ENCODE peak calls at places on chromosomes 5 and 9, in five cellular contexts. R is A549, K is mucosa of descending colon, O is HFF-Myc, S is left lung. G is an unnamed sample.

GRCh38 chr9:131963087-131963715 is 116.5 kb downstream of the MED27 start:
- DNase-seq in R (no peak), O (no peak), S (no peak), K (no peak), G (no peak)

GRCh38 chr9:18438300-18438925 is 35.5 kb upstream of the ADAMTSL1 start:
- DNase-seq in O (no peak), S (no peak), R (no peak), K (no peak), G (no peak)

GRCh38 chr9:135078361-135078821 is 9.1 kb upstream of the OLFM1 start:
- DNase-seq in K (no peak), R (no peak), O (no peak), S (peak), G (no peak)

GRCh38 chr9:117344892-117345660 is 69.8 kb downstream of the ASTN2 start:
- DNase-seq in K (no peak), R (no peak), S (no peak), O (no peak), G (no peak)

GRCh38 chr9:7212101-7212500 is 454.3 kb downstream of the KDM4C start:
- DNase-seq in O (no peak), R (no peak), S (no peak), K (no peak), G (no peak)

GRCh38 chr5:59275537-59276276 is 617.8 kb downstream of the PDE4D start:
- DNase-seq in S (peak), R (no peak), O (no peak), K (peak), G (no peak)

GRCh38 chr5:133321833-133322420 is 270.1 kb downstream of the HSPA4 start:
- DNase-seq in S (no peak), R (no peak), O (no peak), K (no peak), G (no peak)

GRCh38 chr5:170380361-170380951 is 8.7 kb downstream of the KCNMB1 start:
- DNase-seq in S (no peak), O (no peak), R (no peak), K (no peak), G (no peak)

GRCh38 chr9:78127271-78128225 is 95.9 kb upstream of the GNAQ start:
- DNase-seq in R (no peak), S (no peak), O (no peak), K (no peak), G (no peak)

GRCh38 chr5:140571105-140571504 is 6.5 kb downstream of the SLC35A4 start:
- DNase-seq in K (no peak), O (no peak), S (no peak), R (no peak), G (no peak)

GRCh38 chr9:115606851-115607250 is 488.9 kb upstream of the TNC start:
- DNase-seq in O (peak), S (no peak), R (no peak), K (no peak), G (no peak)

GRCh38 chr5:56648460-56649034 is 166.8 kb upstream of the MAP3K1 start:
- DNase-seq in K (no peak), R (no peak), S (no peak), O (no peak), G (no peak)

GRCh38 chr5:67249590-67249895 is 52.9 kb upstream of the CD180 start:
- DNase-seq in O (peak), S (no peak), R (no peak), K (no peak), G (no peak)

GRCh38 chr5:124126504-124127240 is 614.7 kb downstream of the CSNK1G3 start:
- DNase-seq in K (no peak), R (no peak), O (no peak), S (no peak), G (no peak)

GRCh38 chr5:55997742-55998351 is 3.1 kb upstream of the IL6ST start:
- DNase-seq in K (no peak), S (no peak), O (no peak), R (no peak), G (no peak)

GRCh38 chr9:130332384-130332926 is 66.9 kb downstream of the HMCN2 start:
- DNase-seq in S (no peak), K (no peak), R (no peak), O (no peak), G (no peak)

GRCh38 chr9:91572044-91572443 is 148.4 kb upstream of the NFIL3 start:
- DNase-seq in K (no peak), O (no peak), S (no peak), R (no peak), G (no peak)

GRCh38 chr9:106962105-106962504 is 99.1 kb downstream of the ZNF462 start:
- DNase-seq in R (no peak), K (no peak), S (no peak), O (no peak), G (no peak)
- TF ChIP-seq CTCF in R (no peak), K (no peak), S (no peak), O (no peak), G (no peak)

DNA sequence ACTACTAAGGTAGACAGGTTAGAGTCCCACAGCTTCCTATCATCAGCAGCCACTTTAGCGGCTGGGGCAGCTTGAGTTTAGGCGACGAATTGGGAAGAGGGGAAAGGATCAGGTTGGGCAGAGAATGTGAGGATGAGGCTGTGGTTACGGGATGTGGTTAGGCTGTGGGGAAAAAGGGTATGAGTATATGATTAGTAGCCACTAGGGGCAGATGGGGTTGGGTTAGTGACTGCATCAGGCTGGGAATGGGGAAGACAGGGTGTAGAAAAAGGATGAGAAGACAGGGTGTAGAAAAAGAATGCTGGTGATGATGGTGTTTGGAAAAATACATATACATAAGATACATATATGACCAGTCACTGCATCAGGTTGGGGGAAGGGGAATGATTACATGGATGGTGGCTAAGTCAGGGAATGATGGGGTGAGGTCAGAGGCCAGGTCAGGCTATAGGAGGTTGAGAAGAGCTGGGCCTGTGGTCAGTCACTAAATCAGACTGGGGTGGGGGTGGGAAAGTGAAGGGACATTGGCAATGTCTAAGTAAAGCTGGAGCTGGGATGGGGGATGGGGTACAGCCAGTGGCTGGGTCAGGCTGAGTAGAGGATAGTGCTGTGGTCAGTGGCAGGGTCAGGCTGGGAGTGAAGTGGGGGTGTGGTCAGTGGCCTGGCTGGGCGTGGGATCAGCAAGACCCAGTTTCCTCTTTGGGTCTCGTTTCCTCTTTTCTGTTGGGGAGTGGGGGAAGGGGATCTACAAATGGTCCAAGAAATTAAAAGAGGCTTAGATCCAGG is 2.1 kb downstream of the TLN1 start:
- DNase-seq in O (peak), K (peak), S (peak), R (peak), G (peak)
- TF ChIP-seq CTCF in O (peak), K (peak), S (peak), R (peak), G (peak)

DNA sequence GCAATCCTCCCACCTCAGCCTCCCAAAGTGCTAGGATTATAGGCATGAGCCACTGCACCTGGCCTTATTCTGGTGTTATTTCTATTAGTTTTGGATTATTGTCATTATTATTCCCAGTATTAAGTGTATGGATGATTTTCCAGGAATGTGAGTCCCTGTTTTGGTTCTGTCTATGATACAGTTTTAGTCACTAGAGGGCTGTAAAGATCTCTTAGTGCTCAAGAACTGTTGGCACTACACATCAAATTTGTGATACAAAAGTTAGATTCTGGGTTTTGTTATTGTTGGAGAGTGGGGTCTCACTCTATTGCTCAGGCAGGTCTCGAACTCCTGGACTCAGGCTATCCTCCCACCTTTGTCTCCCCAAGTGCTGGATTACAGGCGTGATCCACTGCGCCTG is 12.1 kb downstream of the CCL28 start:
- DNase-seq in S (no peak), O (no peak), R (no peak), K (no peak), G (no peak)
- TF ChIP-seq CTCF in S (no peak), O (no peak), R (peak), K (no peak), G (peak)

GRCh38 chr9:96386157-96386556 is 2.6 kb upstream of the SLC35D2 start:
- DNase-seq in O (no peak), S (no peak), K (no peak), R (no peak), G (no peak)
- TF ChIP-seq CTCF in O (no peak), S (no peak), K (no peak), R (no peak), G (no peak)

GRCh38 chr5:177404641-177405134 is 4.2 kb upstream of the PFN3 start:
- DNase-seq in O (no peak), R (no peak), S (no peak), K (peak), G (no peak)
- TF ChIP-seq CTCF in O (no peak), R (no peak), S (no peak), K (no peak), G (no peak)